ENCODE peak calls at places on chromosomes 4 and X, in seven cellular contexts. N, B, J, E, Z, A and P are unnamed samples.
A peak's percentile ranks its signal among the peaks of the same experiment; 100 is the strongest.

GRCh38 chrX:132258509-132258908 is 39.3 kb upstream of the RAP2C start:
- DNase-seq in N (no peak), B (no peak), J (no peak), E (no peak), Z (no peak), A (no peak), P (no peak)

GRCh38 chr4:7289619-7290018 is 97.3 kb downstream of the SORCS2 start:
- DNase-seq in N (no peak), B (no peak), J (no peak), E (no peak), Z (no peak), A (no peak), P (no peak)

GRCh38 chr4:66872696-66873095 is 672.6 kb downstream of the CENPC start:
- DNase-seq in N (no peak), B (no peak), J (no peak), E (no peak), Z (no peak), A (no peak), P (no peak)

GRCh38 chr4:134327274-134328122 is 125.9 kb upstream of the PABPC4L start:
- DNase-seq in N (no peak), B (no peak), J (no peak), E (no peak), Z (no peak), A (no peak), P (no peak)

GRCh38 chr4:123838426-123838825 is 441.8 kb downstream of the SPRY1 start:
- DNase-seq in N (no peak), B (no peak), J (no peak), E (no peak), Z (no peak), A (no peak), P (no peak)

GRCh38 chr4:88005086-88005485 is 2.3 kb upstream of the PKD2 start:
- DNase-seq in N (no peak), B (no peak), J (no peak), E (no peak), Z (no peak), A (no peak), P (no peak)

GRCh38 chr4:168857546-168858314 is 152.3 kb downstream of the CBR4 start:
- DNase-seq in N (no peak), B (no peak), J (no peak), E (no peak), Z (no peak), A (no peak), P (no peak)

GRCh38 chr4:14165253-14165942 is 537.9 kb upstream of the BOD1L1 start:
- DNase-seq in N (no peak), B (no peak), J (no peak), E (peak; percentile 26), Z (no peak), A (no peak), P (no peak)

GRCh38 chr4:8270912-8271815 is 1.6 kb downstream of the HTRA3 start:
- DNase-seq in N (no peak), B (no peak), J (no peak), E (no peak), Z (no peak), A (no peak), P (no peak)

GRCh38 chr4:122285285-122285684 is 93.5 kb upstream of the ADAD1 start:
- DNase-seq in N (no peak), B (no peak), J (no peak), E (no peak), Z (no peak), A (no peak), P (no peak)

GRCh38 chr4:137572163-137572562 is 39.9 kb upstream of the PCDH18 start:
- DNase-seq in N (no peak), B (no peak), J (no peak), E (no peak), Z (no peak), A (no peak), P (no peak)

GRCh38 chr4:185298728-185299394 is 89.5 kb downstream of the SNX25 start:
- DNase-seq in N (no peak), B (no peak), J (no peak), E (no peak), Z (no peak), A (no peak), P (no peak)

GRCh38 chr4:173436149-173436579 is 37.2 kb upstream of the SCRG1 start:
- DNase-seq in N (no peak), B (no peak), J (no peak), E (no peak), Z (no peak), A (no peak), P (no peak)

GRCh38 chr4:13527192-13527982 is 16.9 kb downstream of the NKX3-2 start:
- DNase-seq in N (no peak), B (no peak), J (no peak), E (no peak), Z (no peak), A (no peak), P (no peak)

GRCh38 chr4:110306363-110306762 is 107.9 kb upstream of the ELOVL6 start:
- DNase-seq in N (no peak), B (no peak), J (no peak), E (no peak), Z (no peak), A (no peak), P (no peak)

GRCh38 chr4:75939890-75940691 is 722 bp downstream of the NAAA start:
- DNase-seq in N (peak; percentile 2), B (peak; percentile 71), J (no peak), E (peak; percentile 85), Z (peak; percentile 89), A (peak; percentile 47), P (peak; percentile 58)

GRCh38 chr4:61068745-61069144 is 131.4 kb upstream of the ADGRL3 start:
- DNase-seq in N (peak; percentile 57), B (no peak), J (no peak), E (no peak), Z (no peak), A (peak; percentile 2), P (no peak)

GRCh38 chr4:148041606-148042324 is 309.9 kb downstream of the ARHGAP10 start:
- DNase-seq in N (no peak), B (no peak), J (no peak), E (no peak), Z (no peak), A (no peak), P (no peak)

GRCh38 chr4:121951570-121952110 is at the start of gene TRPC3:
- DNase-seq in N (no peak), B (peak; percentile 23), J (no peak), E (peak; percentile 17), Z (peak; percentile 50), A (no peak), P (no peak)